ENCODE peak calls at places on chromosomes 12 and 14, in ten cellular contexts. One of them, this sample, is unnamed.

GRCh38 chr12:57479376-57480115 is at the start of gene ARHGAP9:
- DNase-seq in NCI-H510A treated with DMSO at 0.1 percent for 48 hours: no peak
- DNase-seq in CD4-positive, CD25-positive, alpha-beta regulatory T cell: peak
- DNase-seq in head of caudate nucleus: no peak
- DNase-seq in fibroblast of the aortic adventitia: no peak
- DNase-seq in CMK: no peak
- DNase-seq in activated T-helper 1 cell treated with Interleukin-2 at 50 U/mL for 16 hours: no peak
- DNase-seq in putamen: no peak
- DNase-seq in ACHN: no peak
- DNase-seq in activated CD8-positive, alpha-beta T cell treated with anti-CD3 and anti-CD28 coated beads, Interleukin-2, amount 10 ng/mL, durations not matched to agents 7 days and 5 days: peak
- DNase-seq in this sample: no peak

GRCh38 chr12:62191747-62192485 is 68.3 kb upstream of the USP15 start:
- DNase-seq in activated CD8-positive, alpha-beta T cell treated with anti-CD3 and anti-CD28 coated beads, Interleukin-2, amount 10 ng/mL, durations not matched to agents 7 days and 5 days: peak
- DNase-seq in ACHN: no peak
- DNase-seq in activated T-helper 1 cell treated with Interleukin-2 at 50 U/mL for 16 hours: no peak
- DNase-seq in head of caudate nucleus: no peak
- DNase-seq in NCI-H510A treated with DMSO at 0.1 percent for 48 hours: peak
- DNase-seq in putamen: no peak
- DNase-seq in CD4-positive, CD25-positive, alpha-beta regulatory T cell: peak
- DNase-seq in fibroblast of the aortic adventitia: peak
- DNase-seq in CMK: no peak
- DNase-seq in this sample: no peak

GRCh38 chr12:57146925-57147640 is at the start of gene LRP1-AS:
- DNase-seq in NCI-H510A treated with DMSO at 0.1 percent for 48 hours: no peak
- DNase-seq in head of caudate nucleus: no peak
- DNase-seq in fibroblast of the aortic adventitia: no peak
- DNase-seq in CD4-positive, CD25-positive, alpha-beta regulatory T cell: no peak
- DNase-seq in CMK: no peak
- DNase-seq in activated T-helper 1 cell treated with Interleukin-2 at 50 U/mL for 16 hours: no peak
- DNase-seq in putamen: no peak
- DNase-seq in activated CD8-positive, alpha-beta T cell treated with anti-CD3 and anti-CD28 coated beads, Interleukin-2, amount 10 ng/mL, durations not matched to agents 7 days and 5 days: no peak
- DNase-seq in ACHN: no peak
- DNase-seq in this sample: no peak

GRCh38 chr14:21498540-21499526 is 12.3 kb downstream of the METTL3 start:
- DNase-seq in CMK: peak
- DNase-seq in NCI-H510A treated with DMSO at 0.1 percent for 48 hours: peak
- DNase-seq in CD4-positive, CD25-positive, alpha-beta regulatory T cell: peak
- DNase-seq in activated T-helper 1 cell treated with Interleukin-2 at 50 U/mL for 16 hours: no peak
- DNase-seq in putamen: no peak
- DNase-seq in head of caudate nucleus: no peak
- DNase-seq in fibroblast of the aortic adventitia: peak
- DNase-seq in activated CD8-positive, alpha-beta T cell treated with anti-CD3 and anti-CD28 coated beads, Interleukin-2, amount 10 ng/mL, durations not matched to agents 7 days and 5 days: peak
- DNase-seq in ACHN: peak
- DNase-seq in this sample: no peak

GRCh38 chr14:22565391-22565945 is 23.6 kb downstream of the DAD1 start:
- DNase-seq in head of caudate nucleus: no peak
- DNase-seq in putamen: no peak
- DNase-seq in activated T-helper 1 cell treated with Interleukin-2 at 50 U/mL for 16 hours: no peak
- DNase-seq in ACHN: no peak
- DNase-seq in NCI-H510A treated with DMSO at 0.1 percent for 48 hours: no peak
- DNase-seq in CMK: no peak
- DNase-seq in CD4-positive, CD25-positive, alpha-beta regulatory T cell: peak
- DNase-seq in activated CD8-positive, alpha-beta T cell treated with anti-CD3 and anti-CD28 coated beads, Interleukin-2, amount 10 ng/mL, durations not matched to agents 7 days and 5 days: peak
- DNase-seq in fibroblast of the aortic adventitia: no peak
- DNase-seq in this sample: no peak

GRCh38 chr14:65751510-65751909 is 339.0 kb downstream of the FUT8 start:
- DNase-seq in putamen: no peak
- DNase-seq in NCI-H510A treated with DMSO at 0.1 percent for 48 hours: peak
- DNase-seq in ACHN: no peak
- DNase-seq in CMK: no peak
- DNase-seq in activated CD8-positive, alpha-beta T cell treated with anti-CD3 and anti-CD28 coated beads, Interleukin-2, amount 10 ng/mL, durations not matched to agents 7 days and 5 days: no peak
- DNase-seq in activated T-helper 1 cell treated with Interleukin-2 at 50 U/mL for 16 hours: no peak
- DNase-seq in fibroblast of the aortic adventitia: no peak
- DNase-seq in head of caudate nucleus: no peak
- DNase-seq in CD4-positive, CD25-positive, alpha-beta regulatory T cell: no peak
- DNase-seq in this sample: no peak

GRCh38 chr12:81644503-81644902 is 114.6 kb downstream of the PPFIA2 start:
- DNase-seq in head of caudate nucleus: no peak
- DNase-seq in NCI-H510A treated with DMSO at 0.1 percent for 48 hours: peak
- DNase-seq in ACHN: peak
- DNase-seq in activated CD8-positive, alpha-beta T cell treated with anti-CD3 and anti-CD28 coated beads, Interleukin-2, amount 10 ng/mL, durations not matched to agents 7 days and 5 days: no peak
- DNase-seq in fibroblast of the aortic adventitia: peak
- DNase-seq in CD4-positive, CD25-positive, alpha-beta regulatory T cell: peak
- DNase-seq in putamen: peak
- DNase-seq in CMK: no peak
- DNase-seq in activated T-helper 1 cell treated with Interleukin-2 at 50 U/mL for 16 hours: no peak
- DNase-seq in this sample: no peak

GRCh38 chr12:131044760-131045381 is 91.2 kb downstream of the ADGRD1 start:
- DNase-seq in ACHN: no peak
- DNase-seq in fibroblast of the aortic adventitia: no peak
- DNase-seq in CMK: no peak
- DNase-seq in activated T-helper 1 cell treated with Interleukin-2 at 50 U/mL for 16 hours: no peak
- DNase-seq in CD4-positive, CD25-positive, alpha-beta regulatory T cell: no peak
- DNase-seq in activated CD8-positive, alpha-beta T cell treated with anti-CD3 and anti-CD28 coated beads, Interleukin-2, amount 10 ng/mL, durations not matched to agents 7 days and 5 days: no peak
- DNase-seq in head of caudate nucleus: no peak
- DNase-seq in NCI-H510A treated with DMSO at 0.1 percent for 48 hours: peak
- DNase-seq in putamen: no peak
- DNase-seq in this sample: no peak

GRCh38 chr12:121513464-121514183 is 67.2 kb downstream of the KDM2B start:
- DNase-seq in CD4-positive, CD25-positive, alpha-beta regulatory T cell: peak
- DNase-seq in putamen: no peak
- DNase-seq in activated CD8-positive, alpha-beta T cell treated with anti-CD3 and anti-CD28 coated beads, Interleukin-2, amount 10 ng/mL, durations not matched to agents 7 days and 5 days: peak
- DNase-seq in fibroblast of the aortic adventitia: no peak
- DNase-seq in activated T-helper 1 cell treated with Interleukin-2 at 50 U/mL for 16 hours: no peak
- DNase-seq in NCI-H510A treated with DMSO at 0.1 percent for 48 hours: peak
- DNase-seq in ACHN: peak
- DNase-seq in CMK: no peak
- DNase-seq in head of caudate nucleus: no peak
- DNase-seq in this sample: no peak

GRCh38 chr12:5171701-5172100 is 128.0 kb downstream of the KCNA5 start:
- DNase-seq in activated CD8-positive, alpha-beta T cell treated with anti-CD3 and anti-CD28 coated beads, Interleukin-2, amount 10 ng/mL, durations not matched to agents 7 days and 5 days: no peak
- DNase-seq in fibroblast of the aortic adventitia: peak
- DNase-seq in CMK: no peak
- DNase-seq in NCI-H510A treated with DMSO at 0.1 percent for 48 hours: peak
- DNase-seq in activated T-helper 1 cell treated with Interleukin-2 at 50 U/mL for 16 hours: no peak
- DNase-seq in ACHN: peak
- DNase-seq in head of caudate nucleus: no peak
- DNase-seq in putamen: no peak
- DNase-seq in CD4-positive, CD25-positive, alpha-beta regulatory T cell: peak
- DNase-seq in this sample: peak

GRCh38 chr12:53219956-53220856 is 11.8 kb downstream of the RARG start:
- DNase-seq in activated T-helper 1 cell treated with Interleukin-2 at 50 U/mL for 16 hours: peak
- DNase-seq in NCI-H510A treated with DMSO at 0.1 percent for 48 hours: peak
- DNase-seq in CD4-positive, CD25-positive, alpha-beta regulatory T cell: peak
- DNase-seq in head of caudate nucleus: peak
- DNase-seq in activated CD8-positive, alpha-beta T cell treated with anti-CD3 and anti-CD28 coated beads, Interleukin-2, amount 10 ng/mL, durations not matched to agents 7 days and 5 days: peak
- DNase-seq in putamen: peak
- DNase-seq in fibroblast of the aortic adventitia: peak
- DNase-seq in ACHN: no peak
- DNase-seq in CMK: no peak
- DNase-seq in this sample: no peak

GRCh38 chr12:55516391-55516790 is 24.2 kb downstream of the OR6C68 start:
- DNase-seq in fibroblast of the aortic adventitia: no peak
- DNase-seq in CMK: no peak
- DNase-seq in head of caudate nucleus: no peak
- DNase-seq in ACHN: no peak
- DNase-seq in activated CD8-positive, alpha-beta T cell treated with anti-CD3 and anti-CD28 coated beads, Interleukin-2, amount 10 ng/mL, durations not matched to agents 7 days and 5 days: no peak
- DNase-seq in CD4-positive, CD25-positive, alpha-beta regulatory T cell: no peak
- DNase-seq in NCI-H510A treated with DMSO at 0.1 percent for 48 hours: no peak
- DNase-seq in activated T-helper 1 cell treated with Interleukin-2 at 50 U/mL for 16 hours: no peak
- DNase-seq in putamen: no peak
- DNase-seq in this sample: no peak

GRCh38 chr14:74308695-74309094 is 6.0 kb upstream of the ABCD4 start:
- DNase-seq in ACHN: no peak
- DNase-seq in activated CD8-positive, alpha-beta T cell treated with anti-CD3 and anti-CD28 coated beads, Interleukin-2, amount 10 ng/mL, durations not matched to agents 7 days and 5 days: no peak
- DNase-seq in NCI-H510A treated with DMSO at 0.1 percent for 48 hours: no peak
- DNase-seq in CMK: no peak
- DNase-seq in putamen: no peak
- DNase-seq in fibroblast of the aortic adventitia: no peak
- DNase-seq in head of caudate nucleus: no peak
- DNase-seq in CD4-positive, CD25-positive, alpha-beta regulatory T cell: no peak
- DNase-seq in activated T-helper 1 cell treated with Interleukin-2 at 50 U/mL for 16 hours: no peak
- DNase-seq in this sample: no peak

GRCh38 chr12:14836336-14837210 is 6.8 kb downstream of the ART4 start:
- DNase-seq in head of caudate nucleus: no peak
- DNase-seq in activated CD8-positive, alpha-beta T cell treated with anti-CD3 and anti-CD28 coated beads, Interleukin-2, amount 10 ng/mL, durations not matched to agents 7 days and 5 days: no peak
- DNase-seq in ACHN: peak
- DNase-seq in fibroblast of the aortic adventitia: peak
- DNase-seq in NCI-H510A treated with DMSO at 0.1 percent for 48 hours: no peak
- DNase-seq in putamen: no peak
- DNase-seq in CMK: no peak
- DNase-seq in activated T-helper 1 cell treated with Interleukin-2 at 50 U/mL for 16 hours: no peak
- DNase-seq in CD4-positive, CD25-positive, alpha-beta regulatory T cell: no peak
- DNase-seq in this sample: peak

GRCh38 chr12:91406920-91407341 is 224.3 kb upstream of the DCN start:
- DNase-seq in head of caudate nucleus: no peak
- DNase-seq in NCI-H510A treated with DMSO at 0.1 percent for 48 hours: no peak
- DNase-seq in fibroblast of the aortic adventitia: no peak
- DNase-seq in activated T-helper 1 cell treated with Interleukin-2 at 50 U/mL for 16 hours: no peak
- DNase-seq in putamen: no peak
- DNase-seq in activated CD8-positive, alpha-beta T cell treated with anti-CD3 and anti-CD28 coated beads, Interleukin-2, amount 10 ng/mL, durations not matched to agents 7 days and 5 days: no peak
- DNase-seq in CD4-positive, CD25-positive, alpha-beta regulatory T cell: no peak
- DNase-seq in ACHN: peak
- DNase-seq in CMK: no peak
- DNase-seq in this sample: peak

GRCh38 chr14:51539571-51540037 is 112.1 kb upstream of the FRMD6 start:
- DNase-seq in NCI-H510A treated with DMSO at 0.1 percent for 48 hours: no peak
- DNase-seq in ACHN: peak
- DNase-seq in CD4-positive, CD25-positive, alpha-beta regulatory T cell: no peak
- DNase-seq in putamen: no peak
- DNase-seq in CMK: no peak
- DNase-seq in activated CD8-positive, alpha-beta T cell treated with anti-CD3 and anti-CD28 coated beads, Interleukin-2, amount 10 ng/mL, durations not matched to agents 7 days and 5 days: no peak
- DNase-seq in head of caudate nucleus: no peak
- DNase-seq in fibroblast of the aortic adventitia: peak
- DNase-seq in activated T-helper 1 cell treated with Interleukin-2 at 50 U/mL for 16 hours: no peak
- DNase-seq in this sample: peak

GRCh38 chr14:101736585-101736984 is 24.9 kb upstream of the PPP2R5C start:
- DNase-seq in activated CD8-positive, alpha-beta T cell treated with anti-CD3 and anti-CD28 coated beads, Interleukin-2, amount 10 ng/mL, durations not matched to agents 7 days and 5 days: no peak
- DNase-seq in fibroblast of the aortic adventitia: no peak
- DNase-seq in CD4-positive, CD25-positive, alpha-beta regulatory T cell: no peak
- DNase-seq in ACHN: no peak
- DNase-seq in activated T-helper 1 cell treated with Interleukin-2 at 50 U/mL for 16 hours: no peak
- DNase-seq in CMK: no peak
- DNase-seq in head of caudate nucleus: no peak
- DNase-seq in NCI-H510A treated with DMSO at 0.1 percent for 48 hours: no peak
- DNase-seq in putamen: no peak
- DNase-seq in this sample: no peak

GRCh38 chr14:78164226-78164853 is 5.8 kb upstream of the NRXN3 start:
- DNase-seq in putamen: no peak
- DNase-seq in fibroblast of the aortic adventitia: no peak
- DNase-seq in CMK: no peak
- DNase-seq in NCI-H510A treated with DMSO at 0.1 percent for 48 hours: peak
- DNase-seq in activated CD8-positive, alpha-beta T cell treated with anti-CD3 and anti-CD28 coated beads, Interleukin-2, amount 10 ng/mL, durations not matched to agents 7 days and 5 days: peak
- DNase-seq in CD4-positive, CD25-positive, alpha-beta regulatory T cell: peak
- DNase-seq in ACHN: peak
- DNase-seq in activated T-helper 1 cell treated with Interleukin-2 at 50 U/mL for 16 hours: no peak
- DNase-seq in head of caudate nucleus: peak
- DNase-seq in this sample: no peak

GRCh38 chr14:89436274-89436656 is 19.2 kb upstream of the FOXN3 start:
- DNase-seq in activated CD8-positive, alpha-beta T cell treated with anti-CD3 and anti-CD28 coated beads, Interleukin-2, amount 10 ng/mL, durations not matched to agents 7 days and 5 days: no peak
- DNase-seq in head of caudate nucleus: no peak
- DNase-seq in fibroblast of the aortic adventitia: no peak
- DNase-seq in CD4-positive, CD25-positive, alpha-beta regulatory T cell: no peak
- DNase-seq in activated T-helper 1 cell treated with Interleukin-2 at 50 U/mL for 16 hours: no peak
- DNase-seq in NCI-H510A treated with DMSO at 0.1 percent for 48 hours: no peak
- DNase-seq in ACHN: no peak
- DNase-seq in CMK: no peak
- DNase-seq in putamen: no peak
- DNase-seq in this sample: no peak

GRCh38 chr12:109693160-109693559 is 20.5 kb upstream of the FAM222A start:
- DNase-seq in activated CD8-positive, alpha-beta T cell treated with anti-CD3 and anti-CD28 coated beads, Interleukin-2, amount 10 ng/mL, durations not matched to agents 7 days and 5 days: no peak
- DNase-seq in CMK: no peak
- DNase-seq in CD4-positive, CD25-positive, alpha-beta regulatory T cell: no peak
- DNase-seq in head of caudate nucleus: no peak
- DNase-seq in ACHN: no peak
- DNase-seq in NCI-H510A treated with DMSO at 0.1 percent for 48 hours: no peak
- DNase-seq in activated T-helper 1 cell treated with Interleukin-2 at 50 U/mL for 16 hours: no peak
- DNase-seq in putamen: no peak
- DNase-seq in fibroblast of the aortic adventitia: no peak
- DNase-seq in this sample: no peak

GRCh38 chr14:41972531-41972930 is 365.9 kb downstream of the LRFN5 start:
- DNase-seq in CD4-positive, CD25-positive, alpha-beta regulatory T cell: no peak
- DNase-seq in CMK: no peak
- DNase-seq in fibroblast of the aortic adventitia: no peak
- DNase-seq in NCI-H510A treated with DMSO at 0.1 percent for 48 hours: no peak
- DNase-seq in activated CD8-positive, alpha-beta T cell treated with anti-CD3 and anti-CD28 coated beads, Interleukin-2, amount 10 ng/mL, durations not matched to agents 7 days and 5 days: no peak
- DNase-seq in head of caudate nucleus: no peak
- DNase-seq in ACHN: no peak
- DNase-seq in activated T-helper 1 cell treated with Interleukin-2 at 50 U/mL for 16 hours: no peak
- DNase-seq in putamen: no peak
- DNase-seq in this sample: no peak

GRCh38 chr14:94103554-94104165 is 6.9 kb upstream of the IFI27 start:
- DNase-seq in activated T-helper 1 cell treated with Interleukin-2 at 50 U/mL for 16 hours: no peak
- DNase-seq in putamen: no peak
- DNase-seq in NCI-H510A treated with DMSO at 0.1 percent for 48 hours: no peak
- DNase-seq in activated CD8-positive, alpha-beta T cell treated with anti-CD3 and anti-CD28 coated beads, Interleukin-2, amount 10 ng/mL, durations not matched to agents 7 days and 5 days: no peak
- DNase-seq in ACHN: no peak
- DNase-seq in fibroblast of the aortic adventitia: no peak
- DNase-seq in head of caudate nucleus: peak
- DNase-seq in CMK: no peak
- DNase-seq in CD4-positive, CD25-positive, alpha-beta regulatory T cell: no peak
- DNase-seq in this sample: no peak

GRCh38 chr12:30438526-30439120 is 257.0 kb downstream of the IPO8 start:
- DNase-seq in NCI-H510A treated with DMSO at 0.1 percent for 48 hours: no peak
- DNase-seq in putamen: no peak
- DNase-seq in ACHN: no peak
- DNase-seq in head of caudate nucleus: no peak
- DNase-seq in CD4-positive, CD25-positive, alpha-beta regulatory T cell: no peak
- DNase-seq in fibroblast of the aortic adventitia: peak
- DNase-seq in activated T-helper 1 cell treated with Interleukin-2 at 50 U/mL for 16 hours: no peak
- DNase-seq in CMK: no peak
- DNase-seq in activated CD8-positive, alpha-beta T cell treated with anti-CD3 and anti-CD28 coated beads, Interleukin-2, amount 10 ng/mL, durations not matched to agents 7 days and 5 days: no peak
- DNase-seq in this sample: no peak

GRCh38 chr12:30691122-30691879 is 4.4 kb downstream of the IPO8 start:
- DNase-seq in putamen: no peak
- DNase-seq in head of caudate nucleus: no peak
- DNase-seq in CMK: no peak
- DNase-seq in ACHN: peak
- DNase-seq in fibroblast of the aortic adventitia: peak
- DNase-seq in CD4-positive, CD25-positive, alpha-beta regulatory T cell: no peak
- DNase-seq in activated CD8-positive, alpha-beta T cell treated with anti-CD3 and anti-CD28 coated beads, Interleukin-2, amount 10 ng/mL, durations not matched to agents 7 days and 5 days: no peak
- DNase-seq in activated T-helper 1 cell treated with Interleukin-2 at 50 U/mL for 16 hours: no peak
- DNase-seq in NCI-H510A treated with DMSO at 0.1 percent for 48 hours: peak
- DNase-seq in this sample: peak

GRCh38 chr12:39935275-39935674 is 170.6 kb downstream of the SLC2A13 start:
- DNase-seq in activated CD8-positive, alpha-beta T cell treated with anti-CD3 and anti-CD28 coated beads, Interleukin-2, amount 10 ng/mL, durations not matched to agents 7 days and 5 days: no peak
- DNase-seq in ACHN: no peak
- DNase-seq in NCI-H510A treated with DMSO at 0.1 percent for 48 hours: no peak
- DNase-seq in activated T-helper 1 cell treated with Interleukin-2 at 50 U/mL for 16 hours: no peak
- DNase-seq in CD4-positive, CD25-positive, alpha-beta regulatory T cell: no peak
- DNase-seq in putamen: no peak
- DNase-seq in fibroblast of the aortic adventitia: peak
- DNase-seq in CMK: no peak
- DNase-seq in head of caudate nucleus: no peak
- DNase-seq in this sample: no peak

GRCh38 chr12:10140001-10140400 is 10.0 kb upstream of the CLEC7A start:
- DNase-seq in ACHN: peak
- DNase-seq in activated CD8-positive, alpha-beta T cell treated with anti-CD3 and anti-CD28 coated beads, Interleukin-2, amount 10 ng/mL, durations not matched to agents 7 days and 5 days: peak
- DNase-seq in activated T-helper 1 cell treated with Interleukin-2 at 50 U/mL for 16 hours: peak
- DNase-seq in head of caudate nucleus: peak
- DNase-seq in NCI-H510A treated with DMSO at 0.1 percent for 48 hours: peak
- DNase-seq in putamen: peak
- DNase-seq in fibroblast of the aortic adventitia: peak
- DNase-seq in CD4-positive, CD25-positive, alpha-beta regulatory T cell: peak
- DNase-seq in CMK: no peak
- DNase-seq in this sample: peak

GRCh38 chr14:85159726-85160125 is 370.2 kb upstream of the FLRT2 start:
- DNase-seq in putamen: no peak
- DNase-seq in head of caudate nucleus: no peak
- DNase-seq in activated T-helper 1 cell treated with Interleukin-2 at 50 U/mL for 16 hours: no peak
- DNase-seq in CMK: no peak
- DNase-seq in activated CD8-positive, alpha-beta T cell treated with anti-CD3 and anti-CD28 coated beads, Interleukin-2, amount 10 ng/mL, durations not matched to agents 7 days and 5 days: no peak
- DNase-seq in CD4-positive, CD25-positive, alpha-beta regulatory T cell: no peak
- DNase-seq in ACHN: no peak
- DNase-seq in NCI-H510A treated with DMSO at 0.1 percent for 48 hours: no peak
- DNase-seq in fibroblast of the aortic adventitia: no peak
- DNase-seq in this sample: no peak

GRCh38 chr12:71981149-71981548 is 42.5 kb downstream of the TPH2 start:
- DNase-seq in activated T-helper 1 cell treated with Interleukin-2 at 50 U/mL for 16 hours: no peak
- DNase-seq in CMK: no peak
- DNase-seq in NCI-H510A treated with DMSO at 0.1 percent for 48 hours: no peak
- DNase-seq in putamen: no peak
- DNase-seq in activated CD8-positive, alpha-beta T cell treated with anti-CD3 and anti-CD28 coated beads, Interleukin-2, amount 10 ng/mL, durations not matched to agents 7 days and 5 days: no peak
- DNase-seq in CD4-positive, CD25-positive, alpha-beta regulatory T cell: no peak
- DNase-seq in ACHN: no peak
- DNase-seq in fibroblast of the aortic adventitia: no peak
- DNase-seq in head of caudate nucleus: no peak
- DNase-seq in this sample: no peak